ENCODE peak calls at places on chromosome 10, in five cellular contexts. One of them, this sample, is unnamed.

GRCh38 chr10:111209666-111210065 is 132.8 kb downstream of the ADRA2A start:
- DNase-seq in GM23338: no peak
- DNase-seq in neural progenitor cell: no peak
- DNase-seq in keratinocyte: no peak
- DNase-seq in mammary epithelial cell: no peak
- DNase-seq in this sample: no peak

GRCh38 chr10:86936661-86937501 is 20.5 kb downstream of the MMRN2 start:
- DNase-seq in GM23338: no peak
- DNase-seq in neural progenitor cell: no peak
- DNase-seq in keratinocyte: no peak
- DNase-seq in mammary epithelial cell: no peak
- DNase-seq in this sample: no peak

GRCh38 chr10:43263551-43264323 is 3.1 kb downstream of the RASGEF1A start:
- DNase-seq in GM23338: peak
- DNase-seq in neural progenitor cell: peak
- DNase-seq in keratinocyte: no peak
- DNase-seq in mammary epithelial cell: no peak
- DNase-seq in this sample: no peak

GRCh38 chr10:15954188-15954587 is 93.9 kb upstream of the MINDY3 start:
- DNase-seq in GM23338: no peak
- DNase-seq in neural progenitor cell: no peak
- DNase-seq in keratinocyte: no peak
- DNase-seq in mammary epithelial cell: no peak
- DNase-seq in this sample: no peak

GRCh38 chr10:32367793-32368453 is 21.0 kb upstream of the EPC1 start:
- DNase-seq in GM23338: peak
- DNase-seq in neural progenitor cell: peak
- DNase-seq in keratinocyte: no peak
- DNase-seq in mammary epithelial cell: peak
- DNase-seq in this sample: peak

GRCh38 chr10:13803566-13804554 is 217.1 kb downstream of the PRPF18 start:
- DNase-seq in GM23338: no peak
- DNase-seq in neural progenitor cell: no peak
- DNase-seq in keratinocyte: no peak
- DNase-seq in mammary epithelial cell: no peak
- DNase-seq in this sample: peak

GRCh38 chr10:112728997-112729396 is 221.1 kb upstream of the TCF7L2 start:
- DNase-seq in GM23338: no peak
- DNase-seq in neural progenitor cell: no peak
- DNase-seq in keratinocyte: no peak
- DNase-seq in mammary epithelial cell: no peak
- DNase-seq in this sample: no peak

GRCh38 chr10:97385565-97385964 is 15.6 kb downstream of the RRP12 start:
- DNase-seq in GM23338: no peak
- DNase-seq in neural progenitor cell: no peak
- DNase-seq in keratinocyte: no peak
- DNase-seq in mammary epithelial cell: no peak
- DNase-seq in this sample: no peak

GRCh38 chr10:48509974-48510692 is 94.7 kb downstream of the ARHGAP22 start:
- DNase-seq in GM23338: peak
- DNase-seq in neural progenitor cell: peak
- DNase-seq in keratinocyte: no peak
- DNase-seq in mammary epithelial cell: no peak
- DNase-seq in this sample: peak

GRCh38 chr10:45422207-45422606 is 48.2 kb downstream of the ALOX5 start:
- DNase-seq in GM23338: no peak
- DNase-seq in neural progenitor cell: no peak
- DNase-seq in keratinocyte: no peak
- DNase-seq in mammary epithelial cell: no peak
- DNase-seq in this sample: no peak

GRCh38 chr10:93420091-93420490 is 62.0 kb downstream of the MYOF start:
- DNase-seq in GM23338: peak
- DNase-seq in neural progenitor cell: peak
- DNase-seq in keratinocyte: no peak
- DNase-seq in mammary epithelial cell: no peak
- DNase-seq in this sample: no peak

GRCh38 chr10:3758491-3758970 is 26.5 kb downstream of the KLF6 start:
- DNase-seq in GM23338: no peak
- DNase-seq in neural progenitor cell: no peak
- DNase-seq in keratinocyte: no peak
- DNase-seq in mammary epithelial cell: no peak
- DNase-seq in this sample: no peak

GRCh38 chr10:63173468-63174227 is 40.5 kb downstream of the NRBF2 start:
- DNase-seq in GM23338: no peak
- DNase-seq in neural progenitor cell: no peak
- DNase-seq in keratinocyte: no peak
- DNase-seq in mammary epithelial cell: no peak
- DNase-seq in this sample: no peak

GRCh38 chr10:1280436-1281401 is 224.5 kb downstream of the WDR37 start:
- DNase-seq in GM23338: no peak
- DNase-seq in neural progenitor cell: no peak
- DNase-seq in keratinocyte: no peak
- DNase-seq in mammary epithelial cell: no peak
- DNase-seq in this sample: no peak

GRCh38 chr10:59606551-59606961 is 103.1 kb downstream of the SLC16A9 start:
- DNase-seq in GM23338: no peak
- DNase-seq in neural progenitor cell: no peak
- DNase-seq in keratinocyte: no peak
- DNase-seq in mammary epithelial cell: peak
- DNase-seq in this sample: peak

GRCh38 chr10:63722537-63722936 is 201.3 kb downstream of the REEP3 start:
- DNase-seq in GM23338: no peak
- DNase-seq in neural progenitor cell: no peak
- DNase-seq in keratinocyte: no peak
- DNase-seq in mammary epithelial cell: no peak
- DNase-seq in this sample: peak

GRCh38 chr10:14556285-14556956 is 218.3 kb downstream of the FAM107B start:
- DNase-seq in GM23338: peak
- DNase-seq in neural progenitor cell: peak
- DNase-seq in keratinocyte: no peak
- DNase-seq in mammary epithelial cell: no peak
- DNase-seq in this sample: no peak

GRCh38 chr10:95249467-95249866 is 41.3 kb downstream of the PDLIM1 start:
- DNase-seq in GM23338: no peak
- DNase-seq in neural progenitor cell: no peak
- DNase-seq in keratinocyte: no peak
- DNase-seq in mammary epithelial cell: no peak
- DNase-seq in this sample: no peak

GRCh38 chr10:95248989-95249388 is 41.8 kb downstream of the PDLIM1 start:
- DNase-seq in GM23338: no peak
- DNase-seq in neural progenitor cell: no peak
- DNase-seq in keratinocyte: no peak
- DNase-seq in mammary epithelial cell: no peak
- DNase-seq in this sample: no peak

GRCh38 chr10:95247200-95247880 is 43.5 kb downstream of the PDLIM1 start:
- DNase-seq in GM23338: no peak
- DNase-seq in neural progenitor cell: no peak
- DNase-seq in keratinocyte: no peak
- DNase-seq in mammary epithelial cell: peak
- DNase-seq in this sample: peak

GRCh38 chr10:95246582-95247051 is 44.2 kb downstream of the PDLIM1 start:
- DNase-seq in GM23338: peak
- DNase-seq in neural progenitor cell: peak
- DNase-seq in keratinocyte: no peak
- DNase-seq in mammary epithelial cell: peak
- DNase-seq in this sample: peak

GRCh38 chr10:95247881-95248583 is 42.8 kb downstream of the PDLIM1 start:
- DNase-seq in GM23338: no peak
- DNase-seq in neural progenitor cell: no peak
- DNase-seq in keratinocyte: no peak
- DNase-seq in mammary epithelial cell: peak
- DNase-seq in this sample: no peak
- H2AFZ ChIP-seq in GM23338: no peak
- H2AFZ ChIP-seq in neural progenitor cell: no peak
- H2AFZ ChIP-seq in keratinocyte: no peak
- H2AFZ ChIP-seq in mammary epithelial cell: no peak
- H2AFZ ChIP-seq in this sample: no peak

GRCh38 chr10:23172846-23173548 is 19.1 kb upstream of the PTF1A start:
- DNase-seq in GM23338: peak
- DNase-seq in neural progenitor cell: peak
- DNase-seq in keratinocyte: no peak
- DNase-seq in mammary epithelial cell: peak
- DNase-seq in this sample: no peak
- TF ChIP-seq EZH2 in GM23338: peak
- TF ChIP-seq EZH2 in neural progenitor cell: no peak
- TF ChIP-seq EZH2 in keratinocyte: peak
- TF ChIP-seq EZH2 in mammary epithelial cell: no peak
- TF ChIP-seq EZH2 in this sample: peak

GRCh38 chr10:95505641-95506040 is 55.5 kb downstream of the SORBS1 start:
- DNase-seq in GM23338: no peak
- DNase-seq in neural progenitor cell: no peak
- DNase-seq in keratinocyte: no peak
- DNase-seq in mammary epithelial cell: no peak
- DNase-seq in this sample: no peak
- H3K27ac ChIP-seq in GM23338: no peak
- H3K27ac ChIP-seq in neural progenitor cell: no peak
- H3K27ac ChIP-seq in keratinocyte: no peak
- H3K27ac ChIP-seq in mammary epithelial cell: no peak
- H3K27ac ChIP-seq in this sample: no peak

GRCh38 chr10:30688456-30688855 is 58.9 kb upstream of the LYZL2 start:
- DNase-seq in GM23338: no peak
- DNase-seq in neural progenitor cell: no peak
- DNase-seq in keratinocyte: no peak
- DNase-seq in mammary epithelial cell: no peak
- DNase-seq in this sample: no peak
- H2AFZ ChIP-seq in GM23338: no peak
- H2AFZ ChIP-seq in neural progenitor cell: no peak
- H2AFZ ChIP-seq in keratinocyte: no peak
- H2AFZ ChIP-seq in mammary epithelial cell: no peak
- H2AFZ ChIP-seq in this sample: peak

DNA sequence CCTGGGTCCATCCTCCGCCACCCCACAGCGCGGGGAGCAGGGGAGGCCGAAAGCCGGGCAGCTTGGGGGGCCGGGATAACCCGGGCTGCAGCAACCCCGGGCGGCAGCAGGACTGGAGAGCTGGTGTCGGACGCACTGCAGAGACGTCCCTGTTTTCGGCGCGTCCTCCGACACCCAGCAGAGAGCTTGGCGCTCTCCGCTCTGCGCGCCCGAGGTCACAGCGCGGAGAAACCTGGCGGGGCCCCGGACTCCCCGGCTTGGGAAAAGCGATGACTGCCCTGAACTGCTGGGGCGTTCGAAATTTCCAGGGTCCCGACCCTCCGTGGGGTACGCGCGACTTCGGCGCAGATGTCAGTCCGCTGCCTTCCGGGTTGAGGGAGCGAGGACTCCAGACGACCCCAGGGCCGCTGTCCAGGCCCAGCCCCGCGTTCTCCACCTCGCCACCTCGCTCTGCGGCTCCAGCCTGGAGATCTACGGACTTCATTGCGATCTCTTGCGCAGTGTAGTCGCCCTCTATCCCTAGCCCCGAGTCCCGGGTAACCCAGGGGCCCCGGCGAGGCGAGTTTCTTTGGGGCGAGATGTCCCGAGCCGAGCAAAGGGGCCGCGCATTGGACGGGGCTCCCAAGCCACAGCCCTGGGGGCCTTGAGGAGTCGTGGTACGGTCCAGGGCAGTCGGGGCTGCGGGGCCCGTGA is 617 bp upstream of the FOXI2 start:
- DNase-seq in GM23338: peak
- DNase-seq in neural progenitor cell: peak
- DNase-seq in keratinocyte: no peak
- DNase-seq in mammary epithelial cell: no peak
- DNase-seq in this sample: no peak
- TF ChIP-seq EZH2 in GM23338: peak
- TF ChIP-seq EZH2 in neural progenitor cell: peak
- TF ChIP-seq EZH2 in keratinocyte: peak
- TF ChIP-seq EZH2 in mammary epithelial cell: no peak
- TF ChIP-seq EZH2 in this sample: no peak

DNA sequence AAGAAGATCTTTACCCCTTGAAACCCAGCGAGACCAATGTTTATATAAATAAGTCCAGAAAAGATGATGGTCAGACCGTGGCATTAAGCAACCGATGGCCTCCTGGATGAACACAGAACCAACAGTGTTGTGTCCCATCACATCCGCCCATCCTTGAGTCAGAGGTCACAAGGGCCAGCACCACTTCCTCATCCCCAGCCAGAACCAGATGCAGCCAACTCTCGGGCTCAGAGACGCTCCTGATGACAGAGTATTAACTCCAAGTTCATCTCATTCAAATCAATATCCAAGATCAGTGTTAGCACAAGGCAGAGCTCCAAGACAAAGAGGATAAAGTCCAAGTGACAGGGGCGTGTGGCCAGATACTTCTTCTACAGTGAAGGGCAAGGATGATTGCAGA is 63.5 kb downstream of the FAM53B start:
- DNase-seq in GM23338: no peak
- DNase-seq in neural progenitor cell: no peak
- DNase-seq in keratinocyte: no peak
- DNase-seq in mammary epithelial cell: no peak
- DNase-seq in this sample: no peak
- H3K27ac ChIP-seq in GM23338: no peak
- H3K27ac ChIP-seq in neural progenitor cell: no peak
- H3K27ac ChIP-seq in keratinocyte: no peak
- H3K27ac ChIP-seq in mammary epithelial cell: no peak
- H3K27ac ChIP-seq in this sample: no peak

GRCh38 chr10:44416976-44417375 is 32.1 kb upstream of the CXCL12 start:
- DNase-seq in GM23338: no peak
- DNase-seq in neural progenitor cell: no peak
- DNase-seq in keratinocyte: no peak
- DNase-seq in mammary epithelial cell: no peak
- DNase-seq in this sample: no peak

GRCh38 chr10:44418637-44419036 is 33.7 kb upstream of the CXCL12 start:
- DNase-seq in GM23338: no peak
- DNase-seq in neural progenitor cell: no peak
- DNase-seq in keratinocyte: no peak
- DNase-seq in mammary epithelial cell: no peak
- DNase-seq in this sample: no peak

GRCh38 chr10:44417761-44418160 is 32.9 kb upstream of the CXCL12 start:
- DNase-seq in GM23338: no peak
- DNase-seq in neural progenitor cell: no peak
- DNase-seq in keratinocyte: no peak
- DNase-seq in mammary epithelial cell: no peak
- DNase-seq in this sample: no peak

GRCh38 chr10:44415121-44415520 is 30.2 kb upstream of the CXCL12 start:
- DNase-seq in GM23338: no peak
- DNase-seq in neural progenitor cell: no peak
- DNase-seq in keratinocyte: no peak
- DNase-seq in mammary epithelial cell: no peak
- DNase-seq in this sample: no peak

GRCh38 chr10:44416021-44416758 is 31.3 kb upstream of the CXCL12 start:
- DNase-seq in GM23338: no peak
- DNase-seq in neural progenitor cell: no peak
- DNase-seq in keratinocyte: no peak
- DNase-seq in mammary epithelial cell: no peak
- DNase-seq in this sample: no peak
- H2AFZ ChIP-seq in GM23338: peak
- H2AFZ ChIP-seq in neural progenitor cell: no peak
- H2AFZ ChIP-seq in keratinocyte: no peak
- H2AFZ ChIP-seq in mammary epithelial cell: no peak
- H2AFZ ChIP-seq in this sample: no peak